ENCODE peak calls at places on chromosomes 12 and 14, in six cellular contexts. One of them, this sample, is unnamed.

GRCh38 chr14:64736271-64737131 is 32.3 kb downstream of the PLEKHG3 start:
- DNase-seq in A549: no peak
- DNase-seq in NB4: no peak
- DNase-seq in fibroblast of lung: no peak
- DNase-seq in progenitor cell of endocrine pancreas: no peak
- DNase-seq in omental fat pad: no peak
- DNase-seq in this sample: no peak

GRCh38 chr12:72546106-72546505 is 273.9 kb downstream of the TRHDE start:
- DNase-seq in progenitor cell of endocrine pancreas: no peak
- DNase-seq in NB4: no peak
- DNase-seq in fibroblast of lung: peak
- DNase-seq in omental fat pad: no peak
- DNase-seq in A549: no peak
- DNase-seq in this sample: no peak

GRCh38 chr12:64010069-64010686 is 165.7 kb downstream of the SRGAP1 start:
- DNase-seq in NB4: no peak
- DNase-seq in A549: no peak
- DNase-seq in fibroblast of lung: peak
- DNase-seq in progenitor cell of endocrine pancreas: no peak
- DNase-seq in omental fat pad: no peak
- DNase-seq in this sample: no peak

GRCh38 chr12:115657081-115658013 is 620.1 kb downstream of the MED13L start:
- DNase-seq in progenitor cell of endocrine pancreas: no peak
- DNase-seq in NB4: no peak
- DNase-seq in omental fat pad: no peak
- DNase-seq in fibroblast of lung: no peak
- DNase-seq in A549: no peak
- DNase-seq in this sample: no peak

GRCh38 chr12:7555752-7556151 is 52.2 kb upstream of the CD163 start:
- DNase-seq in NB4: peak
- DNase-seq in omental fat pad: no peak
- DNase-seq in A549: no peak
- DNase-seq in fibroblast of lung: peak
- DNase-seq in progenitor cell of endocrine pancreas: no peak
- DNase-seq in this sample: no peak

GRCh38 chr12:79514730-79515525 is 175.8 kb downstream of the PAWR start:
- DNase-seq in omental fat pad: no peak
- DNase-seq in A549: no peak
- DNase-seq in NB4: no peak
- DNase-seq in progenitor cell of endocrine pancreas: no peak
- DNase-seq in fibroblast of lung: no peak
- DNase-seq in this sample: no peak

GRCh38 chr12:132641811-132642650 is 23.5 kb downstream of the P2RX2 start:
- DNase-seq in fibroblast of lung: no peak
- DNase-seq in omental fat pad: no peak
- DNase-seq in NB4: no peak
- DNase-seq in A549: no peak
- DNase-seq in progenitor cell of endocrine pancreas: no peak
- DNase-seq in this sample: no peak

GRCh38 chr12:63940295-63940997 is 95.9 kb downstream of the SRGAP1 start:
- DNase-seq in fibroblast of lung: peak
- DNase-seq in A549: no peak
- DNase-seq in progenitor cell of endocrine pancreas: no peak
- DNase-seq in omental fat pad: no peak
- DNase-seq in NB4: no peak
- DNase-seq in this sample: no peak

GRCh38 chr12:47276253-47277070 is 196.7 kb upstream of the AMIGO2 start:
- DNase-seq in omental fat pad: no peak
- DNase-seq in NB4: peak
- DNase-seq in fibroblast of lung: peak
- DNase-seq in A549: no peak
- DNase-seq in progenitor cell of endocrine pancreas: no peak
- DNase-seq in this sample: no peak

GRCh38 chr12:52867636-52868035 is 18.8 kb upstream of the KRT78 start:
- DNase-seq in progenitor cell of endocrine pancreas: no peak
- DNase-seq in omental fat pad: no peak
- DNase-seq in A549: no peak
- DNase-seq in NB4: no peak
- DNase-seq in fibroblast of lung: no peak
- DNase-seq in this sample: no peak

GRCh38 chr12:12349711-12350665 is at the start of gene MANSC1:
- DNase-seq in NB4: peak
- DNase-seq in progenitor cell of endocrine pancreas: peak
- DNase-seq in fibroblast of lung: peak
- DNase-seq in A549: peak
- DNase-seq in omental fat pad: no peak
- DNase-seq in this sample: peak

GRCh38 chr12:56998981-56999380 is 7.4 kb downstream of the ZBTB39 start:
- DNase-seq in fibroblast of lung: no peak
- DNase-seq in progenitor cell of endocrine pancreas: no peak
- DNase-seq in omental fat pad: no peak
- DNase-seq in NB4: no peak
- DNase-seq in A549: no peak
- DNase-seq in this sample: no peak

GRCh38 chr14:32764131-32764530 is 174.5 kb upstream of the NPAS3 start:
- DNase-seq in NB4: no peak
- DNase-seq in progenitor cell of endocrine pancreas: no peak
- DNase-seq in omental fat pad: no peak
- DNase-seq in fibroblast of lung: peak
- DNase-seq in A549: no peak
- DNase-seq in this sample: no peak

GRCh38 chr12:112239881-112240280 is 114.5 kb downstream of the TRAFD1 start:
- DNase-seq in A549: no peak
- DNase-seq in progenitor cell of endocrine pancreas: no peak
- DNase-seq in fibroblast of lung: no peak
- DNase-seq in NB4: no peak
- DNase-seq in omental fat pad: no peak
- DNase-seq in this sample: no peak

GRCh38 chr12:89566615-89567014 is 40.8 kb upstream of the POC1B start:
- DNase-seq in omental fat pad: no peak
- DNase-seq in fibroblast of lung: peak
- DNase-seq in A549: no peak
- DNase-seq in progenitor cell of endocrine pancreas: no peak
- DNase-seq in NB4: peak
- DNase-seq in this sample: no peak

GRCh38 chr14:33848706-33849454 is 102.0 kb downstream of the EGLN3 start:
- DNase-seq in fibroblast of lung: peak
- DNase-seq in omental fat pad: no peak
- DNase-seq in NB4: peak
- DNase-seq in A549: peak
- DNase-seq in progenitor cell of endocrine pancreas: peak
- DNase-seq in this sample: peak

GRCh38 chr12:77104792-77105191 is 39.4 kb upstream of the E2F7 start:
- DNase-seq in progenitor cell of endocrine pancreas: no peak
- DNase-seq in NB4: no peak
- DNase-seq in omental fat pad: no peak
- DNase-seq in fibroblast of lung: peak
- DNase-seq in A549: no peak
- DNase-seq in this sample: no peak

GRCh38 chr12:15532364-15532977 is 210.2 kb downstream of the PTPRO start:
- DNase-seq in A549: peak
- DNase-seq in NB4: peak
- DNase-seq in progenitor cell of endocrine pancreas: no peak
- DNase-seq in fibroblast of lung: peak
- DNase-seq in omental fat pad: no peak
- DNase-seq in this sample: no peak

GRCh38 chr12:38123566-38124246 is 192.9 kb upstream of the ALG10B start:
- DNase-seq in fibroblast of lung: no peak
- DNase-seq in NB4: no peak
- DNase-seq in omental fat pad: no peak
- DNase-seq in progenitor cell of endocrine pancreas: no peak
- DNase-seq in A549: no peak
- DNase-seq in this sample: no peak

GRCh38 chr14:56953884-56954283 is 143.6 kb upstream of the OTX2 start:
- DNase-seq in omental fat pad: no peak
- DNase-seq in A549: no peak
- DNase-seq in NB4: no peak
- DNase-seq in fibroblast of lung: no peak
- DNase-seq in progenitor cell of endocrine pancreas: no peak
- DNase-seq in this sample: no peak

GRCh38 chr14:32469388-32470160 is 140.5 kb downstream of the AKAP6 start:
- DNase-seq in progenitor cell of endocrine pancreas: no peak
- DNase-seq in fibroblast of lung: peak
- DNase-seq in A549: peak
- DNase-seq in omental fat pad: no peak
- DNase-seq in NB4: peak
- DNase-seq in this sample: no peak

GRCh38 chr12:97404093-97404492 is 58.5 kb upstream of the RMST start:
- DNase-seq in A549: no peak
- DNase-seq in NB4: no peak
- DNase-seq in omental fat pad: no peak
- DNase-seq in progenitor cell of endocrine pancreas: no peak
- DNase-seq in fibroblast of lung: no peak
- DNase-seq in this sample: no peak

GRCh38 chr12:104154806-104155205 is 16.8 kb upstream of the NFYB start:
- DNase-seq in A549: no peak
- DNase-seq in NB4: no peak
- DNase-seq in omental fat pad: no peak
- DNase-seq in fibroblast of lung: no peak
- DNase-seq in progenitor cell of endocrine pancreas: no peak
- DNase-seq in this sample: no peak

GRCh38 chr14:94051115-94051514 is 25.0 kb downstream of the OTUB2 start:
- DNase-seq in progenitor cell of endocrine pancreas: no peak
- DNase-seq in NB4: no peak
- DNase-seq in A549: no peak
- DNase-seq in omental fat pad: no peak
- DNase-seq in fibroblast of lung: peak
- DNase-seq in this sample: no peak
- TF ChIP-seq CTCF in progenitor cell of endocrine pancreas: peak
- TF ChIP-seq CTCF in NB4: peak
- TF ChIP-seq CTCF in A549: peak
- TF ChIP-seq CTCF in omental fat pad: no peak
- TF ChIP-seq CTCF in fibroblast of lung: peak
- TF ChIP-seq CTCF in this sample: peak

GRCh38 chr12:69332815-69333358 is 15.3 kb upstream of the LYZ start:
- DNase-seq in fibroblast of lung: no peak
- DNase-seq in NB4: no peak
- DNase-seq in A549: no peak
- DNase-seq in progenitor cell of endocrine pancreas: no peak
- DNase-seq in omental fat pad: no peak
- DNase-seq in this sample: no peak
- TF ChIP-seq CTCF in fibroblast of lung: no peak
- TF ChIP-seq CTCF in NB4: no peak
- TF ChIP-seq CTCF in A549: no peak
- TF ChIP-seq CTCF in progenitor cell of endocrine pancreas: no peak
- TF ChIP-seq CTCF in omental fat pad: no peak
- TF ChIP-seq CTCF in this sample: no peak

GRCh38 chr14:100906420-100906819 is 2.9 kb upstream of the RTL1 start:
- DNase-seq in fibroblast of lung: no peak
- DNase-seq in A549: no peak
- DNase-seq in progenitor cell of endocrine pancreas: no peak
- DNase-seq in omental fat pad: no peak
- DNase-seq in NB4: peak
- DNase-seq in this sample: no peak

GRCh38 chr14:100903672-100904185 is at the start of gene RTL1:
- DNase-seq in progenitor cell of endocrine pancreas: no peak
- DNase-seq in A549: no peak
- DNase-seq in fibroblast of lung: no peak
- DNase-seq in NB4: no peak
- DNase-seq in omental fat pad: no peak
- DNase-seq in this sample: no peak

GRCh38 chr14:100902792-100903191 is 730 bp downstream of the RTL1 start:
- DNase-seq in NB4: peak
- DNase-seq in progenitor cell of endocrine pancreas: no peak
- DNase-seq in omental fat pad: no peak
- DNase-seq in fibroblast of lung: no peak
- DNase-seq in A549: no peak
- DNase-seq in this sample: no peak

GRCh38 chr14:100905166-100905565 is 1.6 kb upstream of the RTL1 start:
- DNase-seq in progenitor cell of endocrine pancreas: no peak
- DNase-seq in omental fat pad: no peak
- DNase-seq in NB4: no peak
- DNase-seq in fibroblast of lung: no peak
- DNase-seq in A549: no peak
- DNase-seq in this sample: no peak

GRCh38 chr14:100904307-100905019 is 941 bp upstream of the RTL1 start:
- DNase-seq in progenitor cell of endocrine pancreas: peak
- DNase-seq in fibroblast of lung: peak
- DNase-seq in A549: no peak
- DNase-seq in NB4: peak
- DNase-seq in omental fat pad: no peak
- DNase-seq in this sample: peak
- TF ChIP-seq CTCF in progenitor cell of endocrine pancreas: peak
- TF ChIP-seq CTCF in fibroblast of lung: peak
- TF ChIP-seq CTCF in A549: peak
- TF ChIP-seq CTCF in NB4: peak
- TF ChIP-seq CTCF in omental fat pad: no peak
- TF ChIP-seq CTCF in this sample: peak

GRCh38 chr12:2284321-2284813 is 231.6 kb downstream of the CACNA1C start:
- DNase-seq in A549: no peak
- DNase-seq in NB4: peak
- DNase-seq in progenitor cell of endocrine pancreas: no peak
- DNase-seq in omental fat pad: no peak
- DNase-seq in fibroblast of lung: peak
- DNase-seq in this sample: no peak

GRCh38 chr12:2283480-2283879 is 230.7 kb downstream of the CACNA1C start:
- DNase-seq in A549: no peak
- DNase-seq in omental fat pad: no peak
- DNase-seq in NB4: no peak
- DNase-seq in fibroblast of lung: no peak
- DNase-seq in progenitor cell of endocrine pancreas: no peak
- DNase-seq in this sample: no peak

GRCh38 chr12:2283910-2284309 is 231.1 kb downstream of the CACNA1C start:
- DNase-seq in omental fat pad: no peak
- DNase-seq in fibroblast of lung: peak
- DNase-seq in progenitor cell of endocrine pancreas: no peak
- DNase-seq in A549: no peak
- DNase-seq in NB4: peak
- DNase-seq in this sample: no peak

GRCh38 chr12:2281446-2281845 is 228.7 kb downstream of the CACNA1C start:
- DNase-seq in fibroblast of lung: no peak
- DNase-seq in progenitor cell of endocrine pancreas: no peak
- DNase-seq in NB4: no peak
- DNase-seq in A549: no peak
- DNase-seq in omental fat pad: no peak
- DNase-seq in this sample: no peak

GRCh38 chr12:2282321-2282720 is 229.5 kb downstream of the CACNA1C start:
- DNase-seq in progenitor cell of endocrine pancreas: no peak
- DNase-seq in omental fat pad: no peak
- DNase-seq in NB4: no peak
- DNase-seq in fibroblast of lung: peak
- DNase-seq in A549: no peak
- DNase-seq in this sample: no peak
- TF ChIP-seq CTCF in progenitor cell of endocrine pancreas: no peak
- TF ChIP-seq CTCF in omental fat pad: no peak
- TF ChIP-seq CTCF in NB4: no peak
- TF ChIP-seq CTCF in fibroblast of lung: peak
- TF ChIP-seq CTCF in A549: no peak
- TF ChIP-seq CTCF in this sample: no peak

GRCh38 chr14:23528555-23528954 is 23.0 kb downstream of the ZFHX2 start:
- DNase-seq in progenitor cell of endocrine pancreas: no peak
- DNase-seq in omental fat pad: no peak
- DNase-seq in fibroblast of lung: no peak
- DNase-seq in NB4: no peak
- DNase-seq in A549: no peak
- DNase-seq in this sample: no peak
- TF ChIP-seq CTCF in progenitor cell of endocrine pancreas: peak
- TF ChIP-seq CTCF in omental fat pad: no peak
- TF ChIP-seq CTCF in fibroblast of lung: peak
- TF ChIP-seq CTCF in NB4: no peak
- TF ChIP-seq CTCF in A549: no peak
- TF ChIP-seq CTCF in this sample: peak